ENCODE peak calls at places on chromosomes 12 and 14, in nine cellular contexts. K, F, E, X, D, G, H, Q and S are unnamed samples.

GRCh38 chr12:58453306-58453705 is 467.0 kb downstream of the LRIG3 start:
- DNase-seq in K (no peak), F (no peak), E (no peak), X (no peak), D (no peak), G (no peak), H (no peak), Q (no peak), S (no peak)

GRCh38 chr14:30291216-30291615 is 267.7 kb upstream of the G2E3 start:
- DNase-seq in K (no peak), F (no peak), E (no peak), X (no peak), D (no peak), G (no peak), H (no peak), Q (no peak), S (no peak)

GRCh38 chr12:103401421-103401820 is 94.3 kb downstream of the C12orf42 start:
- DNase-seq in K (no peak), F (no peak), E (no peak), X (no peak), D (no peak), G (no peak), H (no peak), Q (no peak), S (no peak)

GRCh38 chr12:93351726-93352125 is 26.0 kb upstream of the NUDT4 start:
- DNase-seq in K (no peak), F (no peak), E (no peak), X (no peak), D (no peak), G (no peak), H (no peak), Q (no peak), S (no peak)

GRCh38 chr14:22047105-22047504 is 373.5 kb upstream of the OR4E1 start:
- DNase-seq in K (no peak), F (peak; percentile 35), E (no peak), X (no peak), D (no peak), G (no peak), H (no peak), Q (no peak), S (no peak)

GRCh38 chr14:52067873-52068740 is 752 bp downstream of the NID2 start:
- DNase-seq in K (no peak), F (peak; percentile 9), E (peak; percentile 52), X (no peak), D (no peak), G (peak; percentile 62), H (no peak), Q (peak; percentile 58), S (peak; percentile 25)

GRCh38 chr12:52358575-52359350 is 8.5 kb downstream of the KRT85 start:
- DNase-seq in K (no peak), F (peak; percentile 22), E (no peak), X (no peak), D (no peak), G (no peak), H (peak; percentile 43), Q (no peak), S (no peak)

GRCh38 chr12:14317362-14318146 is 47.9 kb upstream of the ATF7IP start:
- DNase-seq in K (no peak), F (no peak), E (no peak), X (peak; percentile 11), D (no peak), G (no peak), H (no peak), Q (no peak), S (no peak)

GRCh38 chr12:53068811-53069585 is 10.2 kb downstream of the SPRYD3 start:
- DNase-seq in K (no peak), F (no peak), E (peak; percentile 42), X (peak; percentile 87), D (no peak), G (no peak), H (peak; percentile 66), Q (no peak), S (peak; percentile 17)

GRCh38 chr12:65098364-65098763 is 22.7 kb downstream of the WIF1 start:
- DNase-seq in K (no peak), F (no peak), E (no peak), X (no peak), D (no peak), G (no peak), H (no peak), Q (no peak), S (no peak)

GRCh38 chr14:100824156-100824555 is 1.8 kb upstream of the MEG3 start:
- DNase-seq in K (no peak), F (no peak), E (no peak), X (no peak), D (no peak), G (no peak), H (no peak), Q (peak; percentile 46), S (peak; percentile 78)

GRCh38 chr12:15152456-15152855 is 68.8 kb downstream of the RERG start:
- DNase-seq in K (no peak), F (no peak), E (no peak), X (no peak), D (no peak), G (no peak), H (peak; percentile 77), Q (no peak), S (peak; percentile 42)

GRCh38 chr12:49092086-49092815 is 2.4 kb downstream of the DHH start:
- DNase-seq in K (no peak), F (peak; percentile 51), E (no peak), X (no peak), D (no peak), G (no peak), H (no peak), Q (peak; percentile 39), S (peak; percentile 48)

GRCh38 chr14:86999076-86999475 is 993.9 kb downstream of the GALC start:
- DNase-seq in K (no peak), F (no peak), E (no peak), X (no peak), D (no peak), G (no peak), H (no peak), Q (no peak), S (no peak)

GRCh38 chr12:124191024-124191359 is 103.9 kb upstream of the RFLNA start:
- DNase-seq in K (no peak), F (no peak), E (no peak), X (no peak), D (no peak), G (no peak), H (no peak), Q (no peak), S (no peak)

GRCh38 chr12:74537126-74537706 is 419 bp upstream of the ATXN7L3B start:
- DNase-seq in K (peak; percentile 55), F (no peak), E (no peak), X (no peak), D (peak; percentile 64), G (no peak), H (no peak), Q (no peak), S (no peak)

GRCh38 chr12:130081420-130081819 is 80.8 kb upstream of the FZD10 start:
- DNase-seq in K (no peak), F (no peak), E (no peak), X (no peak), D (no peak), G (no peak), H (no peak), Q (no peak), S (no peak)

GRCh38 chr14:49418789-49419188 is 167.4 kb downstream of the RPS29 start:
- DNase-seq in K (no peak), F (no peak), E (no peak), X (no peak), D (no peak), G (no peak), H (no peak), Q (no peak), S (no peak)

DNA sequence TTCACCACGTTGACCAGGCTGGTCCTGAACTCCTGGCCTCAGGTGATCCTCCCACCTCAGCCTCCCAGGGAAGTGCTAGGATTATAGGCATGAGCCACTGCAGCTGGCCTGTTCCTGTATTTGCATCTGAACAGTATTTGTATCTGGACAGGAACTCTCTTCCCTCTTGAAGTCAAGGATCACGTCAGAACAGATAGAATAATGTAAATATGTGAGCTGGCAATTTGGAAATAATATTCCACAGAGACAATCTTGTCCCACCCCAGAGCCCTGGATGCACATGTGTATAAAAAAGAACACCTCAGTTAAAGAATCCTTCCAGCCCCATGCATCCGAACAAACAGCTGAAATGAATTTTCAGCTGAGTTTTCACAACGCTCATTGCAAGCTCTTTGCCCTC is 118.3 kb downstream of the VEZT start:
- DNase-seq in K (no peak), F (no peak), E (no peak), X (no peak), D (no peak), G (no peak), H (no peak), Q (no peak), S (no peak)
- H3K4me3 ChIP-seq in K (no peak overlapping the region), F (no peak overlapping the region), E (no peak overlapping the region), X (no peak overlapping the region), D (no peak overlapping the region), G (no peak overlapping the region), H (no peak overlapping the region), Q (no peak overlapping the region), S (no peak overlapping the region)

GRCh38 chr12:6873094-6874006 is at the start of gene SPSB2:
- DNase-seq in K (peak; percentile 91), F (peak; percentile 98), E (peak; percentile 99), X (peak; percentile 93), D (no peak), G (peak; percentile 99), H (peak; percentile 99), Q (peak; percentile 99), S (peak; percentile 97)

GRCh38 chr12:6868211-6869048 is 1.1 kb downstream of the TPI1 start:
- DNase-seq in K (no peak), F (no peak), E (no peak), X (no peak), D (no peak), G (no peak), H (no peak), Q (no peak), S (no peak)

GRCh38 chr12:6869049-6870021 is 2.0 kb downstream of the TPI1 start:
- DNase-seq in K (peak; percentile 71), F (peak; percentile 84), E (peak; percentile 86), X (no peak), D (no peak), G (peak; percentile 93), H (peak; percentile 85), Q (peak; percentile 71), S (peak; percentile 94)

GRCh38 chr12:6871052-6871957 is 1.8 kb downstream of the SPSB2 start:
- DNase-seq in K (peak; percentile 79), F (peak; percentile 26), E (peak; percentile 86), X (no peak), D (no peak), G (peak; percentile 89), H (no peak), Q (no peak), S (no peak)

GRCh38 chr12:6872073-6873048 is 742 bp downstream of the SPSB2 start:
- DNase-seq in K (peak; percentile 69), F (peak; percentile 86), E (peak; percentile 94), X (no peak), D (no peak), G (peak; percentile 93), H (peak; percentile 91), Q (peak; percentile 90), S (peak; percentile 80)
- H3K4me1 ChIP-seq in K (peaks cover 36% of the 10 kb centered on the region), F (peaks cover 49% of the 10 kb centered on the region), E (peaks cover 23% of the 10 kb centered on the region), X (peaks cover 38% of the 10 kb centered on the region), D (peaks cover 23% of the 10 kb centered on the region), G (peaks cover 19% of the 10 kb centered on the region), H (peaks cover 44% of the 10 kb centered on the region), Q (peaks cover 42% of the 10 kb centered on the region), S (peaks cover 31% of the 10 kb centered on the region)

GRCh38 chr14:35333797-35334743 is 41.9 kb downstream of the PSMA6 start:
- DNase-seq in K (peak; percentile 50), F (peak; percentile 29), E (no peak), X (no peak), D (no peak), G (no peak), H (no peak), Q (no peak), S (no peak)
- H3K27ac ChIP-seq in K (peak overlapping the region; percentile 92), F (peak overlapping the region; percentile 34), E (peak overlapping the region; percentile 32), X (peak overlapping the region; percentile 91), D (peak overlapping the region; percentile 75), G (no peak overlapping the region), H (peak overlapping the region; percentile 98), Q (peak overlapping the region; percentile 93), S (peak overlapping the region; percentile 97)

GRCh38 chr12:132178801-132179401 is 34.6 kb downstream of the NOC4L start:
- DNase-seq in K (no peak), F (peak; percentile 57), E (no peak), X (no peak), D (no peak), G (no peak), H (no peak), Q (peak; percentile 10), S (no peak)
- H3K4me3 ChIP-seq in K (no peak overlapping the region), F (peak overlapping the region; percentile 20), E (no peak overlapping the region), X (no peak overlapping the region), D (peak overlapping the region; percentile 24), G (no peak overlapping the region), H (no peak overlapping the region), Q (no peak overlapping the region), S (no peak overlapping the region)